ENCODE peak calls at places on chromosomes 13 and 19, in six cellular contexts. T is CD8-positive, alpha-beta T cell; E is PC-3; N is thoracic aorta; M is astrocyte; H is kidney epithelial cell. X is an unnamed sample.

GRCh38 chr19:29162694-29163093 is 50.3 kb downstream of the UQCRFS1 start:
- DNase-seq in T (no peak), E (no peak), N (no peak), M (no peak), H (no peak), X (no peak)

GRCh38 chr13:44819245-44819644 is 170.0 kb downstream of the NUFIP1 start:
- DNase-seq in T (no peak), E (peak), N (no peak), M (peak), H (peak), X (peak)

GRCh38 chr19:15299568-15300409 is 32.5 kb downstream of the BRD4 start:
- DNase-seq in T (no peak), E (no peak), N (no peak), M (peak), H (no peak), X (no peak)

GRCh38 chr13:50693755-50694154 is 149.7 kb downstream of the DLEU7 start:
- DNase-seq in T (no peak), E (no peak), N (no peak), M (peak), H (no peak), X (no peak)

GRCh38 chr13:110393761-110394160 is 86.7 kb downstream of the COL4A2 start:
- DNase-seq in T (no peak), E (no peak), N (no peak), M (no peak), H (no peak), X (no peak)

GRCh38 chr19:2186071-2186846 is 22.5 kb downstream of the DOT1L start:
- DNase-seq in T (no peak), E (no peak), N (peak), M (peak), H (no peak), X (no peak)

GRCh38 chr13:23828866-23829265 is 60.3 kb downstream of the MIPEP start:
- DNase-seq in T (no peak), E (no peak), N (no peak), M (peak), H (no peak), X (no peak)

GRCh38 chr13:51091839-51092238 is 19.2 kb downstream of the C13orf42 start:
- DNase-seq in T (no peak), E (no peak), N (no peak), M (no peak), H (no peak), X (no peak)

GRCh38 chr19:45254044-45254531 is 3.0 kb downstream of the MARK4 start:
- DNase-seq in T (no peak), E (no peak), N (no peak), M (no peak), H (no peak), X (no peak)

GRCh38 chr13:32455594-32455903 is 27.6 kb upstream of the N4BP2L1 start:
- DNase-seq in T (no peak), E (no peak), N (no peak), M (no peak), H (no peak), X (no peak)

GRCh38 chr13:30340367-30341184 is 33.2 kb upstream of the KATNAL1 start:
- DNase-seq in T (no peak), E (peak), N (peak), M (peak), H (no peak), X (no peak)

GRCh38 chr13:33285420-33286124 is at the start of gene STARD13:
- DNase-seq in T (no peak), E (peak), N (peak), M (peak), H (peak), X (peak)

GRCh38 chr19:44356383-44357111 is at the start of gene ZNF112:
- DNase-seq in T (no peak), E (peak), N (peak), M (peak), H (peak), X (peak)

GRCh38 chr19:13181747-13182388 is 31.7 kb downstream of the IER2 start:
- DNase-seq in T (peak), E (peak), N (no peak), M (peak), H (no peak), X (peak)

GRCh38 chr19:55675661-55676354 is 782 bp downstream of the EPN1 start:
- DNase-seq in T (no peak), E (peak), N (no peak), M (no peak), H (no peak), X (no peak)

GRCh38 chr13:43285891-43286602 is 262.7 kb downstream of the DNAJC15 start:
- DNase-seq in T (no peak), E (peak), N (no peak), M (peak), H (peak), X (no peak)

GRCh38 chr13:20337894-20338551 is 105.9 kb upstream of the GJB6 start:
- DNase-seq in T (no peak), E (peak), N (no peak), M (no peak), H (no peak), X (peak)

GRCh38 chr13:114119196-114119595 is 13.2 kb downstream of the RASA3 start:
- DNase-seq in T (no peak), E (peak), N (no peak), M (peak), H (peak), X (no peak)

GRCh38 chr19:33828266-33829075 is 31.8 kb downstream of the KCTD15 start:
- DNase-seq in T (no peak), E (no peak), N (no peak), M (no peak), H (no peak), X (no peak)

GRCh38 chr13:97222934-97223710 is 989 bp downstream of the MBNL2 start:
- DNase-seq in T (no peak), E (peak), N (no peak), M (peak), H (no peak), X (peak)

GRCh38 chr19:49802836-49803528 is 10.1 kb downstream of the FUZ start:
- DNase-seq in T (no peak), E (no peak), N (no peak), M (no peak), H (no peak), X (no peak)

GRCh38 chr19:3969435-3970312 is 1.2 kb downstream of the DAPK3 start:
- DNase-seq in T (no peak), E (peak), N (no peak), M (peak), H (peak), X (no peak)

GRCh38 chr19:35248310-35249145 is at the start of gene LSR:
- DNase-seq in T (peak), E (peak), N (no peak), M (no peak), H (peak), X (peak)

GRCh38 chr13:34577051-34577450 is 365.0 kb upstream of the NBEA start:
- DNase-seq in T (no peak), E (peak), N (no peak), M (peak), H (peak), X (no peak)

DNA sequence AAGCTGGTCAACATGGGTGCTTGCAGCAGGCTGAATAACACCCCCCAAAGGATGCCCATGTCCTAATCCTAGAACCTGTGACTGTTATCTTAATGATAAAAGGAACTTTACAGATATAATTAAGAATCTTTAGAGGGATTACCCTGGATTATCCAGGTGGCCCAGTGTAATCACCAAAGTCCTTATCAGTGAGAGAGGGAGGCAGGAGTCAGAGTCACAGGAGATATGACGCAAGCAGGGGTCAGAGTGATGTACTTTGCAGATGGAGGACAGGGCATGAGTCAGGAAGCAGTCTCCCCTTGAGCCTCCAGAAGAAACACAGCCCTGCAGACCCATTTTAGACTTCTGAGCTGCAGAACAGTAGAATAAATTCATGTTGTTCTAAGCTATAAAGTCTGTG is 9.8 kb downstream of the ZNF606 start:
- DNase-seq in T (no peak), E (no peak), N (no peak), M (no peak), H (no peak), X (no peak)
- H3K4me3 ChIP-seq in T (no peak), E (no peak), N (no peak), M (no peak), H (no peak), X (no peak)

GRCh38 chr13:94701313-94702180 is 10.8 kb downstream of the SOX21 start:
- DNase-seq in T (no peak), E (no peak), N (no peak), M (no peak), H (no peak), X (no peak)
- TF ChIP-seq CTCF in T (no peak), E (no peak), N (no peak), M (no peak), H (no peak), X (no peak)

GRCh38 chr13:93244918-93245280 is 18.3 kb downstream of the GPC6 start:
- DNase-seq in T (no peak), E (no peak), N (no peak), M (peak), H (no peak), X (no peak)
- H3K4me3 ChIP-seq in T (no peak), E (no peak), N (peak), M (peak), H (peak), X (no peak)

GRCh38 chr19:19745496-19746285 is 12.8 kb upstream of the ZNF14 start:
- DNase-seq in T (no peak), E (no peak), N (no peak), M (no peak), H (no peak), X (no peak)
- TF ChIP-seq CTCF in T (no peak), E (no peak), N (no peak), M (no peak), H (no peak), X (no peak)

DNA sequence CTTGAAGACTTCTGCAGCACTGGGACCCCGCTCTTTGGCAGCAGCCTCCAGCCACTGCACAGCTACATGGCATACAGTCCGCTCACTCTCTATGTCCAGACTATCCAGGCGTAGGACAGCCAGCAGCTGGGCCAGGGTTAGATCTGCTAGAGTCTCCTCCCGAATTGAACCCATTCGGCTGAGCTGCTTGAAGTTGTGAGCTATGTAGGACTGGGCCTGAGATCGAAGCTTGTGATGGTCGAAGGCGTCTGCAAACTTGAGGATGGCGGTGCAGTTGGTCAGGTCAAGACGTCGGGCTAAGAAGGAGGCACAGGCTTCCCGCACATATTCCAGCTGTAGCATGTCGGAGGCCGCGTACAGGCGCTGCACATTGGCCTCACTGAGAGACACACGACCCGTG is 900 bp downstream of the KBTBD7 start:
- DNase-seq in T (no peak), E (no peak), N (no peak), M (no peak), H (no peak), X (no peak)
- H3K4me3 ChIP-seq in T (peak), E (peak), N (peak), M (no peak), H (no peak), X (peak)

GRCh38 chr19:6271251-6271650 is 8.5 kb downstream of the MLLT1 start:
- DNase-seq in T (no peak), E (no peak), N (no peak), M (no peak), H (no peak), X (no peak)
- TF ChIP-seq CTCF in T (no peak), E (peak), N (no peak), M (peak), H (peak), X (no peak)

GRCh38 chr13:28376604-28377003 is 118.3 kb downstream of the FLT1 start:
- DNase-seq in T (no peak), E (no peak), N (no peak), M (no peak), H (no peak), X (no peak)
- H3K4me3 ChIP-seq in T (no peak), E (no peak), N (no peak), M (no peak), H (no peak), X (no peak)